ENCODE peak calls at places on chromosome 13, in nine cellular contexts. One of them, this sample, is unnamed.
A peak's percentile ranks its signal among the peaks of the same experiment; 100 is the strongest.

GRCh38 chr13:52846567-52847321 is 1.7 kb downstream of the PCDH8 start:
- DNase-seq in amniotic stem cell: no peak
- DNase-seq in fibroblast of villous mesenchyme: peak; percentile 4
- DNase-seq in GM06990: no peak
- DNase-seq in RWPE1: peak; percentile 32
- DNase-seq in neural crest cell: peak; percentile 86
- DNase-seq in CD4-positive, alpha-beta T cell: no peak
- DNase-seq in lower lobe of right lung: peak; percentile 62
- DNase-seq in ELF-1: peak; percentile 88
- DNase-seq in this sample: no peak

GRCh38 chr13:26326562-26326961 is 72.6 kb downstream of the CDK8 start:
- DNase-seq in amniotic stem cell: no peak
- DNase-seq in fibroblast of villous mesenchyme: no peak
- DNase-seq in GM06990: no peak
- DNase-seq in RWPE1: no peak
- DNase-seq in neural crest cell: no peak
- DNase-seq in CD4-positive, alpha-beta T cell: no peak
- DNase-seq in lower lobe of right lung: no peak
- DNase-seq in ELF-1: no peak
- DNase-seq in this sample: no peak

GRCh38 chr13:96730676-96731075 is 263.6 kb downstream of the OXGR1 start:
- DNase-seq in amniotic stem cell: no peak
- DNase-seq in fibroblast of villous mesenchyme: no peak
- DNase-seq in GM06990: no peak
- DNase-seq in RWPE1: no peak
- DNase-seq in neural crest cell: no peak
- DNase-seq in CD4-positive, alpha-beta T cell: no peak
- DNase-seq in lower lobe of right lung: no peak
- DNase-seq in ELF-1: no peak
- DNase-seq in this sample: no peak

GRCh38 chr13:29908411-29908810 is 58.0 kb upstream of the UBL3 start:
- DNase-seq in amniotic stem cell: no peak
- DNase-seq in fibroblast of villous mesenchyme: peak; percentile 92
- DNase-seq in GM06990: no peak
- DNase-seq in RWPE1: peak; percentile 39
- DNase-seq in neural crest cell: no peak
- DNase-seq in CD4-positive, alpha-beta T cell: no peak
- DNase-seq in lower lobe of right lung: no peak
- DNase-seq in ELF-1: no peak
- DNase-seq in this sample: no peak

GRCh38 chr13:37446503-37446902 is 152.1 kb downstream of the POSTN start:
- DNase-seq in amniotic stem cell: peak; percentile 73
- DNase-seq in fibroblast of villous mesenchyme: peak; percentile 90
- DNase-seq in GM06990: no peak
- DNase-seq in RWPE1: peak; percentile 28
- DNase-seq in neural crest cell: no peak
- DNase-seq in CD4-positive, alpha-beta T cell: no peak
- DNase-seq in lower lobe of right lung: no peak
- DNase-seq in ELF-1: no peak
- DNase-seq in this sample: no peak

GRCh38 chr13:39875583-39875982 is 220.1 kb downstream of the COG6 start:
- DNase-seq in amniotic stem cell: no peak
- DNase-seq in fibroblast of villous mesenchyme: no peak
- DNase-seq in GM06990: no peak
- DNase-seq in RWPE1: no peak
- DNase-seq in neural crest cell: no peak
- DNase-seq in CD4-positive, alpha-beta T cell: no peak
- DNase-seq in lower lobe of right lung: no peak
- DNase-seq in ELF-1: no peak
- DNase-seq in this sample: no peak

GRCh38 chr13:106187501-106187900 is 348.0 kb downstream of the EFNB2 start:
- DNase-seq in amniotic stem cell: no peak
- DNase-seq in fibroblast of villous mesenchyme: no peak
- DNase-seq in GM06990: no peak
- DNase-seq in RWPE1: no peak
- DNase-seq in neural crest cell: no peak
- DNase-seq in CD4-positive, alpha-beta T cell: no peak
- DNase-seq in lower lobe of right lung: no peak
- DNase-seq in ELF-1: no peak
- DNase-seq in this sample: no peak

GRCh38 chr13:77507931-77508776 is 27.4 kb upstream of the SCEL start:
- DNase-seq in amniotic stem cell: no peak
- DNase-seq in fibroblast of villous mesenchyme: peak; percentile 61
- DNase-seq in GM06990: no peak
- DNase-seq in RWPE1: peak; percentile 87
- DNase-seq in neural crest cell: no peak
- DNase-seq in CD4-positive, alpha-beta T cell: no peak
- DNase-seq in lower lobe of right lung: no peak
- DNase-seq in ELF-1: no peak
- DNase-seq in this sample: no peak

GRCh38 chr13:25130944-25131343 is 35.0 kb downstream of the PABPC3 start:
- DNase-seq in amniotic stem cell: no peak
- DNase-seq in fibroblast of villous mesenchyme: no peak
- DNase-seq in GM06990: no peak
- DNase-seq in RWPE1: no peak
- DNase-seq in neural crest cell: no peak
- DNase-seq in CD4-positive, alpha-beta T cell: no peak
- DNase-seq in lower lobe of right lung: no peak
- DNase-seq in ELF-1: no peak
- DNase-seq in this sample: no peak

GRCh38 chr13:40562975-40563349 is 103.5 kb downstream of the FOXO1 start:
- DNase-seq in amniotic stem cell: no peak
- DNase-seq in fibroblast of villous mesenchyme: no peak
- DNase-seq in GM06990: peak; percentile 15
- DNase-seq in RWPE1: no peak
- DNase-seq in neural crest cell: no peak
- DNase-seq in CD4-positive, alpha-beta T cell: no peak
- DNase-seq in lower lobe of right lung: peak; percentile 54
- DNase-seq in ELF-1: no peak
- DNase-seq in this sample: no peak

GRCh38 chr13:30864352-30865130 is 41.5 kb upstream of the MEDAG start:
- DNase-seq in amniotic stem cell: peak; percentile 58
- DNase-seq in fibroblast of villous mesenchyme: peak; percentile 97
- DNase-seq in GM06990: no peak
- DNase-seq in RWPE1: no peak
- DNase-seq in neural crest cell: no peak
- DNase-seq in CD4-positive, alpha-beta T cell: no peak
- DNase-seq in lower lobe of right lung: no peak
- DNase-seq in ELF-1: no peak
- DNase-seq in this sample: no peak

GRCh38 chr13:30714629-30715028 is 20.7 kb upstream of the ALOX5AP start:
- DNase-seq in amniotic stem cell: no peak
- DNase-seq in fibroblast of villous mesenchyme: no peak
- DNase-seq in GM06990: no peak
- DNase-seq in RWPE1: no peak
- DNase-seq in neural crest cell: no peak
- DNase-seq in CD4-positive, alpha-beta T cell: no peak
- DNase-seq in lower lobe of right lung: no peak
- DNase-seq in ELF-1: no peak
- DNase-seq in this sample: no peak

GRCh38 chr13:35884211-35884610 is 247.0 kb downstream of the DCLK1 start:
- DNase-seq in amniotic stem cell: no peak
- DNase-seq in fibroblast of villous mesenchyme: peak; percentile 52
- DNase-seq in GM06990: no peak
- DNase-seq in RWPE1: no peak
- DNase-seq in neural crest cell: no peak
- DNase-seq in CD4-positive, alpha-beta T cell: no peak
- DNase-seq in lower lobe of right lung: no peak
- DNase-seq in ELF-1: no peak
- DNase-seq in this sample: no peak

GRCh38 chr13:98853791-98854191 is 101.3 kb upstream of the SLC15A1 start:
- DNase-seq in amniotic stem cell: peak; percentile 38
- DNase-seq in fibroblast of villous mesenchyme: no peak
- DNase-seq in GM06990: peak; percentile 72
- DNase-seq in RWPE1: no peak
- DNase-seq in neural crest cell: no peak
- DNase-seq in CD4-positive, alpha-beta T cell: no peak
- DNase-seq in lower lobe of right lung: no peak
- DNase-seq in ELF-1: no peak
- DNase-seq in this sample: peak; percentile 31

GRCh38 chr13:33636955-33637670 is 180.8 kb upstream of the RFC3 start:
- DNase-seq in amniotic stem cell: no peak
- DNase-seq in fibroblast of villous mesenchyme: no peak
- DNase-seq in GM06990: no peak
- DNase-seq in RWPE1: no peak
- DNase-seq in neural crest cell: no peak
- DNase-seq in CD4-positive, alpha-beta T cell: no peak
- DNase-seq in lower lobe of right lung: no peak
- DNase-seq in ELF-1: no peak
- DNase-seq in this sample: no peak

GRCh38 chr13:26743971-26744370 is 16.6 kb downstream of the GPR12 start:
- DNase-seq in amniotic stem cell: no peak
- DNase-seq in fibroblast of villous mesenchyme: no peak
- DNase-seq in GM06990: no peak
- DNase-seq in RWPE1: no peak
- DNase-seq in neural crest cell: no peak
- DNase-seq in CD4-positive, alpha-beta T cell: no peak
- DNase-seq in lower lobe of right lung: no peak
- DNase-seq in ELF-1: no peak
- DNase-seq in this sample: no peak

GRCh38 chr13:101490400-101491015 is 38.0 kb downstream of the ITGBL1 start:
- DNase-seq in amniotic stem cell: no peak
- DNase-seq in fibroblast of villous mesenchyme: peak; percentile 40
- DNase-seq in GM06990: no peak
- DNase-seq in RWPE1: peak; percentile 16
- DNase-seq in neural crest cell: no peak
- DNase-seq in CD4-positive, alpha-beta T cell: no peak
- DNase-seq in lower lobe of right lung: no peak
- DNase-seq in ELF-1: no peak
- DNase-seq in this sample: no peak

GRCh38 chr13:94704347-94705080 is 7.8 kb downstream of the SOX21 start:
- DNase-seq in amniotic stem cell: no peak
- DNase-seq in fibroblast of villous mesenchyme: no peak
- DNase-seq in GM06990: no peak
- DNase-seq in RWPE1: no peak
- DNase-seq in neural crest cell: peak; percentile 43
- DNase-seq in CD4-positive, alpha-beta T cell: no peak
- DNase-seq in lower lobe of right lung: no peak
- DNase-seq in ELF-1: peak; percentile 28
- DNase-seq in this sample: no peak

GRCh38 chr13:33303885-33304284 is 18.3 kb upstream of the STARD13 start:
- DNase-seq in amniotic stem cell: no peak
- DNase-seq in fibroblast of villous mesenchyme: no peak
- DNase-seq in GM06990: no peak
- DNase-seq in RWPE1: no peak
- DNase-seq in neural crest cell: no peak
- DNase-seq in CD4-positive, alpha-beta T cell: no peak
- DNase-seq in lower lobe of right lung: no peak
- DNase-seq in ELF-1: no peak
- DNase-seq in this sample: no peak

GRCh38 chr13:51971520-51972426 is 39.5 kb downstream of the ATP7B start:
- DNase-seq in amniotic stem cell: no peak
- DNase-seq in fibroblast of villous mesenchyme: no peak
- DNase-seq in GM06990: no peak
- DNase-seq in RWPE1: no peak
- DNase-seq in neural crest cell: no peak
- DNase-seq in CD4-positive, alpha-beta T cell: no peak
- DNase-seq in lower lobe of right lung: no peak
- DNase-seq in ELF-1: no peak
- DNase-seq in this sample: no peak

GRCh38 chr13:51122868-51123267 is 11.8 kb upstream of the C13orf42 start:
- DNase-seq in amniotic stem cell: no peak
- DNase-seq in fibroblast of villous mesenchyme: no peak
- DNase-seq in GM06990: no peak
- DNase-seq in RWPE1: no peak
- DNase-seq in neural crest cell: no peak
- DNase-seq in CD4-positive, alpha-beta T cell: no peak
- DNase-seq in lower lobe of right lung: no peak
- DNase-seq in ELF-1: peak; percentile 25
- DNase-seq in this sample: no peak

GRCh38 chr13:33057019-33057785 is 41.0 kb downstream of the KL start:
- DNase-seq in amniotic stem cell: no peak
- DNase-seq in fibroblast of villous mesenchyme: peak; percentile 28
- DNase-seq in GM06990: no peak
- DNase-seq in RWPE1: no peak
- DNase-seq in neural crest cell: no peak
- DNase-seq in CD4-positive, alpha-beta T cell: no peak
- DNase-seq in lower lobe of right lung: no peak
- DNase-seq in ELF-1: peak; percentile 46
- DNase-seq in this sample: no peak

GRCh38 chr13:51590966-51591627 is 6.8 kb downstream of the WDFY2 start:
- DNase-seq in amniotic stem cell: peak; percentile 65
- DNase-seq in fibroblast of villous mesenchyme: peak; percentile 98
- DNase-seq in GM06990: no peak
- DNase-seq in RWPE1: peak; percentile 51
- DNase-seq in neural crest cell: no peak
- DNase-seq in CD4-positive, alpha-beta T cell: no peak
- DNase-seq in lower lobe of right lung: no peak
- DNase-seq in ELF-1: peak; percentile 10
- DNase-seq in this sample: peak; percentile 41

GRCh38 chr13:31227063-31227462 is 27.3 kb downstream of the B3GLCT start:
- DNase-seq in amniotic stem cell: no peak
- DNase-seq in fibroblast of villous mesenchyme: no peak
- DNase-seq in GM06990: no peak
- DNase-seq in RWPE1: no peak
- DNase-seq in neural crest cell: no peak
- DNase-seq in CD4-positive, alpha-beta T cell: no peak
- DNase-seq in lower lobe of right lung: no peak
- DNase-seq in ELF-1: no peak
- DNase-seq in this sample: no peak

GRCh38 chr13:33279898-33280549 is 5.5 kb downstream of the STARD13 start:
- DNase-seq in amniotic stem cell: peak; percentile 26
- DNase-seq in fibroblast of villous mesenchyme: no peak
- DNase-seq in GM06990: no peak
- DNase-seq in RWPE1: peak; percentile 73
- DNase-seq in neural crest cell: no peak
- DNase-seq in CD4-positive, alpha-beta T cell: no peak
- DNase-seq in lower lobe of right lung: no peak
- DNase-seq in ELF-1: peak; percentile 6
- DNase-seq in this sample: no peak

GRCh38 chr13:24145231-24145630 is 15.3 kb upstream of the SPATA13 start:
- DNase-seq in amniotic stem cell: no peak
- DNase-seq in fibroblast of villous mesenchyme: no peak
- DNase-seq in GM06990: no peak
- DNase-seq in RWPE1: no peak
- DNase-seq in neural crest cell: no peak
- DNase-seq in CD4-positive, alpha-beta T cell: no peak
- DNase-seq in lower lobe of right lung: no peak
- DNase-seq in ELF-1: no peak
- DNase-seq in this sample: no peak

GRCh38 chr13:109859216-109859835 is 72.9 kb upstream of the IRS2 start:
- DNase-seq in amniotic stem cell: no peak
- DNase-seq in fibroblast of villous mesenchyme: no peak
- DNase-seq in GM06990: no peak
- DNase-seq in RWPE1: no peak
- DNase-seq in neural crest cell: no peak
- DNase-seq in CD4-positive, alpha-beta T cell: no peak
- DNase-seq in lower lobe of right lung: no peak
- DNase-seq in ELF-1: no peak
- DNase-seq in this sample: no peak

GRCh38 chr13:109336730-109337129 is 449.7 kb downstream of the IRS2 start:
- DNase-seq in amniotic stem cell: no peak
- DNase-seq in fibroblast of villous mesenchyme: peak; percentile 82
- DNase-seq in GM06990: no peak
- DNase-seq in RWPE1: peak; percentile 4
- DNase-seq in neural crest cell: no peak
- DNase-seq in CD4-positive, alpha-beta T cell: no peak
- DNase-seq in lower lobe of right lung: no peak
- DNase-seq in ELF-1: no peak
- DNase-seq in this sample: no peak

GRCh38 chr13:60273971-60274370 is 110.2 kb upstream of the DIAPH3 start:
- DNase-seq in amniotic stem cell: no peak
- DNase-seq in fibroblast of villous mesenchyme: no peak
- DNase-seq in GM06990: no peak
- DNase-seq in RWPE1: no peak
- DNase-seq in neural crest cell: no peak
- DNase-seq in CD4-positive, alpha-beta T cell: no peak
- DNase-seq in lower lobe of right lung: no peak
- DNase-seq in ELF-1: no peak
- DNase-seq in this sample: no peak

GRCh38 chr13:20297181-20297580 is 65.1 kb upstream of the GJB6 start:
- DNase-seq in amniotic stem cell: no peak
- DNase-seq in fibroblast of villous mesenchyme: no peak
- DNase-seq in GM06990: no peak
- DNase-seq in RWPE1: peak; percentile 23
- DNase-seq in neural crest cell: no peak
- DNase-seq in CD4-positive, alpha-beta T cell: no peak
- DNase-seq in lower lobe of right lung: no peak
- DNase-seq in ELF-1: no peak
- DNase-seq in this sample: no peak

GRCh38 chr13:21949818-21950429 is 279.1 kb downstream of the FGF9 start:
- DNase-seq in amniotic stem cell: no peak
- DNase-seq in fibroblast of villous mesenchyme: no peak
- DNase-seq in GM06990: no peak
- DNase-seq in RWPE1: no peak
- DNase-seq in neural crest cell: no peak
- DNase-seq in CD4-positive, alpha-beta T cell: no peak
- DNase-seq in lower lobe of right lung: no peak
- DNase-seq in ELF-1: no peak
- DNase-seq in this sample: no peak